ENCODE peak calls at places on chromosomes 13 and 19, in eight cellular contexts. One of them, this sample, is unnamed.

GRCh38 chr19:45153339-45154063 is 7.3 kb downstream of the NKPD1 start:
- DNase-seq in heart right ventricle: peak; percentile 40
- DNase-seq in stimulated activated CD4-positive, alpha-beta T cell treated with anti-CD3 and anti-CD28 coated beads, TNF-alpha, amount 100 ng/mL, for 48 hours: no peak
- DNase-seq in NCI-H2081 treated with DMSO at 0.1 percent for 48 hours: no peak
- DNase-seq in activated CD4-positive, alpha-beta T cell treated with anti-CD3 and anti-CD28 coated beads for 48 hours: peak; percentile 54
- DNase-seq in sciatic nerve: no peak
- DNase-seq in tibial artery: no peak
- DNase-seq in NCI-H446 treated with DMSO at 0.1 percent for 48 hours: no peak
- DNase-seq in this sample: no peak

GRCh38 chr13:28843594-28843993 is 23.5 kb downstream of the MTUS2 start:
- DNase-seq in heart right ventricle: no peak
- DNase-seq in NCI-H446 treated with DMSO at 0.1 percent for 48 hours: no peak
- DNase-seq in stimulated activated CD4-positive, alpha-beta T cell treated with anti-CD3 and anti-CD28 coated beads, TNF-alpha, amount 100 ng/mL, for 48 hours: no peak
- DNase-seq in activated CD4-positive, alpha-beta T cell treated with anti-CD3 and anti-CD28 coated beads for 48 hours: no peak
- DNase-seq in NCI-H2081 treated with DMSO at 0.1 percent for 48 hours: no peak
- DNase-seq in sciatic nerve: no peak
- DNase-seq in tibial artery: no peak
- DNase-seq in this sample: no peak

GRCh38 chr13:50731400-50731799 is 112.1 kb downstream of the DLEU7 start:
- DNase-seq in NCI-H446 treated with DMSO at 0.1 percent for 48 hours: peak; percentile 16
- DNase-seq in tibial artery: no peak
- DNase-seq in activated CD4-positive, alpha-beta T cell treated with anti-CD3 and anti-CD28 coated beads for 48 hours: no peak
- DNase-seq in NCI-H2081 treated with DMSO at 0.1 percent for 48 hours: no peak
- DNase-seq in sciatic nerve: no peak
- DNase-seq in heart right ventricle: no peak
- DNase-seq in stimulated activated CD4-positive, alpha-beta T cell treated with anti-CD3 and anti-CD28 coated beads, TNF-alpha, amount 100 ng/mL, for 48 hours: no peak
- DNase-seq in this sample: no peak

GRCh38 chr19:57633832-57634131 is 814 bp downstream of the ZNF211 start:
- DNase-seq in sciatic nerve: no peak
- DNase-seq in NCI-H446 treated with DMSO at 0.1 percent for 48 hours: no peak
- DNase-seq in stimulated activated CD4-positive, alpha-beta T cell treated with anti-CD3 and anti-CD28 coated beads, TNF-alpha, amount 100 ng/mL, for 48 hours: no peak
- DNase-seq in activated CD4-positive, alpha-beta T cell treated with anti-CD3 and anti-CD28 coated beads for 48 hours: no peak
- DNase-seq in tibial artery: no peak
- DNase-seq in NCI-H2081 treated with DMSO at 0.1 percent for 48 hours: no peak
- DNase-seq in heart right ventricle: no peak
- DNase-seq in this sample: no peak

GRCh38 chr13:20943519-20944012 is 41.0 kb upstream of the XPO4 start:
- DNase-seq in NCI-H2081 treated with DMSO at 0.1 percent for 48 hours: peak; percentile 3
- DNase-seq in tibial artery: peak; percentile 94
- DNase-seq in stimulated activated CD4-positive, alpha-beta T cell treated with anti-CD3 and anti-CD28 coated beads, TNF-alpha, amount 100 ng/mL, for 48 hours: peak; percentile 32
- DNase-seq in activated CD4-positive, alpha-beta T cell treated with anti-CD3 and anti-CD28 coated beads for 48 hours: peak; percentile 78
- DNase-seq in heart right ventricle: peak; percentile 84
- DNase-seq in sciatic nerve: peak; percentile 92
- DNase-seq in NCI-H446 treated with DMSO at 0.1 percent for 48 hours: peak; percentile 68
- DNase-seq in this sample: peak; percentile 90

GRCh38 chr19:7862413-7862951 is 11.7 kb downstream of the PRR36 start:
- DNase-seq in tibial artery: no peak
- DNase-seq in heart right ventricle: peak; percentile 63
- DNase-seq in activated CD4-positive, alpha-beta T cell treated with anti-CD3 and anti-CD28 coated beads for 48 hours: peak; percentile 80
- DNase-seq in NCI-H446 treated with DMSO at 0.1 percent for 48 hours: no peak
- DNase-seq in NCI-H2081 treated with DMSO at 0.1 percent for 48 hours: no peak
- DNase-seq in sciatic nerve: peak; percentile 77
- DNase-seq in stimulated activated CD4-positive, alpha-beta T cell treated with anti-CD3 and anti-CD28 coated beads, TNF-alpha, amount 100 ng/mL, for 48 hours: peak; percentile 50
- DNase-seq in this sample: no peak

GRCh38 chr13:98910501-98910951 is 67.3 kb downstream of the DOCK9 start:
- DNase-seq in NCI-H2081 treated with DMSO at 0.1 percent for 48 hours: no peak
- DNase-seq in sciatic nerve: no peak
- DNase-seq in tibial artery: peak; percentile 24
- DNase-seq in activated CD4-positive, alpha-beta T cell treated with anti-CD3 and anti-CD28 coated beads for 48 hours: peak; percentile 49
- DNase-seq in heart right ventricle: no peak
- DNase-seq in NCI-H446 treated with DMSO at 0.1 percent for 48 hours: no peak
- DNase-seq in stimulated activated CD4-positive, alpha-beta T cell treated with anti-CD3 and anti-CD28 coated beads, TNF-alpha, amount 100 ng/mL, for 48 hours: no peak
- DNase-seq in this sample: no peak

GRCh38 chr19:2044709-2045500 is 6.1 kb downstream of the MKNK2 start:
- DNase-seq in activated CD4-positive, alpha-beta T cell treated with anti-CD3 and anti-CD28 coated beads for 48 hours: no peak
- DNase-seq in tibial artery: no peak
- DNase-seq in stimulated activated CD4-positive, alpha-beta T cell treated with anti-CD3 and anti-CD28 coated beads, TNF-alpha, amount 100 ng/mL, for 48 hours: no peak
- DNase-seq in heart right ventricle: no peak
- DNase-seq in NCI-H2081 treated with DMSO at 0.1 percent for 48 hours: no peak
- DNase-seq in NCI-H446 treated with DMSO at 0.1 percent for 48 hours: no peak
- DNase-seq in sciatic nerve: no peak
- DNase-seq in this sample: no peak

GRCh38 chr13:77139311-77139710 is 112.4 kb upstream of the FBXL3 start:
- DNase-seq in NCI-H446 treated with DMSO at 0.1 percent for 48 hours: no peak
- DNase-seq in heart right ventricle: no peak
- DNase-seq in NCI-H2081 treated with DMSO at 0.1 percent for 48 hours: no peak
- DNase-seq in activated CD4-positive, alpha-beta T cell treated with anti-CD3 and anti-CD28 coated beads for 48 hours: no peak
- DNase-seq in tibial artery: no peak
- DNase-seq in stimulated activated CD4-positive, alpha-beta T cell treated with anti-CD3 and anti-CD28 coated beads, TNF-alpha, amount 100 ng/mL, for 48 hours: no peak
- DNase-seq in sciatic nerve: no peak
- DNase-seq in this sample: no peak

GRCh38 chr13:24671367-24672117 is 8.7 kb upstream of the ATP12A start:
- DNase-seq in activated CD4-positive, alpha-beta T cell treated with anti-CD3 and anti-CD28 coated beads for 48 hours: no peak
- DNase-seq in NCI-H446 treated with DMSO at 0.1 percent for 48 hours: no peak
- DNase-seq in heart right ventricle: no peak
- DNase-seq in tibial artery: peak; percentile 72
- DNase-seq in stimulated activated CD4-positive, alpha-beta T cell treated with anti-CD3 and anti-CD28 coated beads, TNF-alpha, amount 100 ng/mL, for 48 hours: no peak
- DNase-seq in NCI-H2081 treated with DMSO at 0.1 percent for 48 hours: no peak
- DNase-seq in sciatic nerve: no peak
- DNase-seq in this sample: no peak

GRCh38 chr13:26965976-26966375 is 205.4 kb upstream of the GPR12 start:
- DNase-seq in NCI-H446 treated with DMSO at 0.1 percent for 48 hours: peak; percentile 77
- DNase-seq in sciatic nerve: peak; percentile 63
- DNase-seq in activated CD4-positive, alpha-beta T cell treated with anti-CD3 and anti-CD28 coated beads for 48 hours: no peak
- DNase-seq in NCI-H2081 treated with DMSO at 0.1 percent for 48 hours: no peak
- DNase-seq in heart right ventricle: peak; percentile 71
- DNase-seq in stimulated activated CD4-positive, alpha-beta T cell treated with anti-CD3 and anti-CD28 coated beads, TNF-alpha, amount 100 ng/mL, for 48 hours: no peak
- DNase-seq in tibial artery: no peak
- DNase-seq in this sample: no peak

GRCh38 chr19:12611361-12611699 is 610 bp downstream of the ZNF791 start:
- DNase-seq in sciatic nerve: peak; percentile 83
- DNase-seq in heart right ventricle: peak; percentile 61
- DNase-seq in stimulated activated CD4-positive, alpha-beta T cell treated with anti-CD3 and anti-CD28 coated beads, TNF-alpha, amount 100 ng/mL, for 48 hours: no peak
- DNase-seq in NCI-H2081 treated with DMSO at 0.1 percent for 48 hours: peak; percentile 1
- DNase-seq in tibial artery: peak; percentile 77
- DNase-seq in NCI-H446 treated with DMSO at 0.1 percent for 48 hours: peak; percentile 45
- DNase-seq in activated CD4-positive, alpha-beta T cell treated with anti-CD3 and anti-CD28 coated beads for 48 hours: no peak
- DNase-seq in this sample: peak; percentile 79

GRCh38 chr13:107835339-107836018 is 379.9 kb downstream of the LIG4 start:
- DNase-seq in activated CD4-positive, alpha-beta T cell treated with anti-CD3 and anti-CD28 coated beads for 48 hours: no peak
- DNase-seq in NCI-H2081 treated with DMSO at 0.1 percent for 48 hours: no peak
- DNase-seq in tibial artery: no peak
- DNase-seq in heart right ventricle: no peak
- DNase-seq in sciatic nerve: no peak
- DNase-seq in stimulated activated CD4-positive, alpha-beta T cell treated with anti-CD3 and anti-CD28 coated beads, TNF-alpha, amount 100 ng/mL, for 48 hours: no peak
- DNase-seq in NCI-H446 treated with DMSO at 0.1 percent for 48 hours: no peak
- DNase-seq in this sample: no peak

GRCh38 chr13:97282705-97283104 is 60.6 kb downstream of the MBNL2 start:
- DNase-seq in NCI-H446 treated with DMSO at 0.1 percent for 48 hours: no peak
- DNase-seq in sciatic nerve: no peak
- DNase-seq in activated CD4-positive, alpha-beta T cell treated with anti-CD3 and anti-CD28 coated beads for 48 hours: no peak
- DNase-seq in heart right ventricle: no peak
- DNase-seq in NCI-H2081 treated with DMSO at 0.1 percent for 48 hours: no peak
- DNase-seq in tibial artery: no peak
- DNase-seq in stimulated activated CD4-positive, alpha-beta T cell treated with anti-CD3 and anti-CD28 coated beads, TNF-alpha, amount 100 ng/mL, for 48 hours: no peak
- DNase-seq in this sample: no peak

GRCh38 chr13:36839281-36839680 is 20.3 kb downstream of the RFXAP start:
- DNase-seq in sciatic nerve: no peak
- DNase-seq in NCI-H2081 treated with DMSO at 0.1 percent for 48 hours: no peak
- DNase-seq in activated CD4-positive, alpha-beta T cell treated with anti-CD3 and anti-CD28 coated beads for 48 hours: no peak
- DNase-seq in NCI-H446 treated with DMSO at 0.1 percent for 48 hours: no peak
- DNase-seq in heart right ventricle: no peak
- DNase-seq in tibial artery: no peak
- DNase-seq in stimulated activated CD4-positive, alpha-beta T cell treated with anti-CD3 and anti-CD28 coated beads, TNF-alpha, amount 100 ng/mL, for 48 hours: no peak
- DNase-seq in this sample: no peak

GRCh38 chr13:93786846-93787245 is 560.2 kb downstream of the GPC6 start:
- DNase-seq in NCI-H446 treated with DMSO at 0.1 percent for 48 hours: no peak
- DNase-seq in stimulated activated CD4-positive, alpha-beta T cell treated with anti-CD3 and anti-CD28 coated beads, TNF-alpha, amount 100 ng/mL, for 48 hours: no peak
- DNase-seq in heart right ventricle: no peak
- DNase-seq in sciatic nerve: no peak
- DNase-seq in NCI-H2081 treated with DMSO at 0.1 percent for 48 hours: peak; percentile 38
- DNase-seq in tibial artery: no peak
- DNase-seq in activated CD4-positive, alpha-beta T cell treated with anti-CD3 and anti-CD28 coated beads for 48 hours: no peak
- DNase-seq in this sample: no peak

GRCh38 chr13:110560606-110561334 is 752 bp downstream of the RAB20 start:
- DNase-seq in NCI-H2081 treated with DMSO at 0.1 percent for 48 hours: no peak
- DNase-seq in sciatic nerve: no peak
- DNase-seq in NCI-H446 treated with DMSO at 0.1 percent for 48 hours: no peak
- DNase-seq in activated CD4-positive, alpha-beta T cell treated with anti-CD3 and anti-CD28 coated beads for 48 hours: no peak
- DNase-seq in tibial artery: no peak
- DNase-seq in stimulated activated CD4-positive, alpha-beta T cell treated with anti-CD3 and anti-CD28 coated beads, TNF-alpha, amount 100 ng/mL, for 48 hours: no peak
- DNase-seq in heart right ventricle: peak; percentile 37
- DNase-seq in this sample: no peak

GRCh38 chr19:10353793-10354391 is 14.5 kb upstream of the ICAM3 start:
- DNase-seq in stimulated activated CD4-positive, alpha-beta T cell treated with anti-CD3 and anti-CD28 coated beads, TNF-alpha, amount 100 ng/mL, for 48 hours: peak; percentile 35
- DNase-seq in NCI-H446 treated with DMSO at 0.1 percent for 48 hours: no peak
- DNase-seq in activated CD4-positive, alpha-beta T cell treated with anti-CD3 and anti-CD28 coated beads for 48 hours: peak; percentile 85
- DNase-seq in sciatic nerve: peak; percentile 92
- DNase-seq in NCI-H2081 treated with DMSO at 0.1 percent for 48 hours: no peak
- DNase-seq in tibial artery: no peak
- DNase-seq in heart right ventricle: peak; percentile 86
- DNase-seq in this sample: no peak

GRCh38 chr13:111577956-111578595 is 257.6 kb downstream of the TEX29 start:
- DNase-seq in NCI-H446 treated with DMSO at 0.1 percent for 48 hours: no peak
- DNase-seq in sciatic nerve: no peak
- DNase-seq in heart right ventricle: no peak
- DNase-seq in activated CD4-positive, alpha-beta T cell treated with anti-CD3 and anti-CD28 coated beads for 48 hours: no peak
- DNase-seq in NCI-H2081 treated with DMSO at 0.1 percent for 48 hours: no peak
- DNase-seq in tibial artery: no peak
- DNase-seq in stimulated activated CD4-positive, alpha-beta T cell treated with anti-CD3 and anti-CD28 coated beads, TNF-alpha, amount 100 ng/mL, for 48 hours: no peak
- DNase-seq in this sample: peak; percentile 61

GRCh38 chr13:28819046-28819747 is 942 bp upstream of the MTUS2 start:
- DNase-seq in heart right ventricle: no peak
- DNase-seq in NCI-H446 treated with DMSO at 0.1 percent for 48 hours: no peak
- DNase-seq in activated CD4-positive, alpha-beta T cell treated with anti-CD3 and anti-CD28 coated beads for 48 hours: no peak
- DNase-seq in sciatic nerve: no peak
- DNase-seq in NCI-H2081 treated with DMSO at 0.1 percent for 48 hours: no peak
- DNase-seq in stimulated activated CD4-positive, alpha-beta T cell treated with anti-CD3 and anti-CD28 coated beads, TNF-alpha, amount 100 ng/mL, for 48 hours: no peak
- DNase-seq in tibial artery: no peak
- DNase-seq in this sample: no peak

GRCh38 chr13:34085199-34085598 is 267.2 kb downstream of the RFC3 start:
- DNase-seq in tibial artery: no peak
- DNase-seq in stimulated activated CD4-positive, alpha-beta T cell treated with anti-CD3 and anti-CD28 coated beads, TNF-alpha, amount 100 ng/mL, for 48 hours: no peak
- DNase-seq in activated CD4-positive, alpha-beta T cell treated with anti-CD3 and anti-CD28 coated beads for 48 hours: no peak
- DNase-seq in NCI-H2081 treated with DMSO at 0.1 percent for 48 hours: no peak
- DNase-seq in NCI-H446 treated with DMSO at 0.1 percent for 48 hours: no peak
- DNase-seq in sciatic nerve: no peak
- DNase-seq in heart right ventricle: no peak
- DNase-seq in this sample: no peak

GRCh38 chr13:112053167-112053743 is 13.7 kb upstream of the SOX1 start:
- DNase-seq in NCI-H2081 treated with DMSO at 0.1 percent for 48 hours: no peak
- DNase-seq in activated CD4-positive, alpha-beta T cell treated with anti-CD3 and anti-CD28 coated beads for 48 hours: no peak
- DNase-seq in stimulated activated CD4-positive, alpha-beta T cell treated with anti-CD3 and anti-CD28 coated beads, TNF-alpha, amount 100 ng/mL, for 48 hours: no peak
- DNase-seq in NCI-H446 treated with DMSO at 0.1 percent for 48 hours: no peak
- DNase-seq in heart right ventricle: no peak
- DNase-seq in sciatic nerve: no peak
- DNase-seq in tibial artery: no peak
- DNase-seq in this sample: peak; percentile 46

GRCh38 chr19:14155371-14155770 is 19.0 kb upstream of the ASF1B start:
- DNase-seq in NCI-H2081 treated with DMSO at 0.1 percent for 48 hours: no peak
- DNase-seq in activated CD4-positive, alpha-beta T cell treated with anti-CD3 and anti-CD28 coated beads for 48 hours: no peak
- DNase-seq in heart right ventricle: no peak
- DNase-seq in tibial artery: no peak
- DNase-seq in stimulated activated CD4-positive, alpha-beta T cell treated with anti-CD3 and anti-CD28 coated beads, TNF-alpha, amount 100 ng/mL, for 48 hours: no peak
- DNase-seq in sciatic nerve: no peak
- DNase-seq in NCI-H446 treated with DMSO at 0.1 percent for 48 hours: no peak
- DNase-seq in this sample: no peak

GRCh38 chr13:96822900-96823299 is 171.4 kb downstream of the OXGR1 start:
- DNase-seq in heart right ventricle: no peak
- DNase-seq in NCI-H446 treated with DMSO at 0.1 percent for 48 hours: no peak
- DNase-seq in sciatic nerve: no peak
- DNase-seq in activated CD4-positive, alpha-beta T cell treated with anti-CD3 and anti-CD28 coated beads for 48 hours: no peak
- DNase-seq in stimulated activated CD4-positive, alpha-beta T cell treated with anti-CD3 and anti-CD28 coated beads, TNF-alpha, amount 100 ng/mL, for 48 hours: no peak
- DNase-seq in tibial artery: peak; percentile 40
- DNase-seq in NCI-H2081 treated with DMSO at 0.1 percent for 48 hours: no peak
- DNase-seq in this sample: no peak

GRCh38 chr13:27012482-27013197 is 159.0 kb downstream of the USP12 start:
- DNase-seq in NCI-H446 treated with DMSO at 0.1 percent for 48 hours: no peak
- DNase-seq in NCI-H2081 treated with DMSO at 0.1 percent for 48 hours: no peak
- DNase-seq in tibial artery: no peak
- DNase-seq in sciatic nerve: no peak
- DNase-seq in heart right ventricle: no peak
- DNase-seq in activated CD4-positive, alpha-beta T cell treated with anti-CD3 and anti-CD28 coated beads for 48 hours: no peak
- DNase-seq in stimulated activated CD4-positive, alpha-beta T cell treated with anti-CD3 and anti-CD28 coated beads, TNF-alpha, amount 100 ng/mL, for 48 hours: no peak
- DNase-seq in this sample: no peak

GRCh38 chr19:49718511-49718910 is 27.6 kb downstream of the CPT1C start:
- DNase-seq in heart right ventricle: no peak
- DNase-seq in tibial artery: no peak
- DNase-seq in activated CD4-positive, alpha-beta T cell treated with anti-CD3 and anti-CD28 coated beads for 48 hours: no peak
- DNase-seq in sciatic nerve: no peak
- DNase-seq in stimulated activated CD4-positive, alpha-beta T cell treated with anti-CD3 and anti-CD28 coated beads, TNF-alpha, amount 100 ng/mL, for 48 hours: no peak
- DNase-seq in NCI-H446 treated with DMSO at 0.1 percent for 48 hours: no peak
- DNase-seq in NCI-H2081 treated with DMSO at 0.1 percent for 48 hours: no peak
- DNase-seq in this sample: no peak

GRCh38 chr19:11378319-11379189 is 4.1 kb downstream of the SWSAP1 start:
- DNase-seq in NCI-H2081 treated with DMSO at 0.1 percent for 48 hours: no peak
- DNase-seq in sciatic nerve: no peak
- DNase-seq in NCI-H446 treated with DMSO at 0.1 percent for 48 hours: no peak
- DNase-seq in heart right ventricle: peak; percentile 56
- DNase-seq in tibial artery: no peak
- DNase-seq in activated CD4-positive, alpha-beta T cell treated with anti-CD3 and anti-CD28 coated beads for 48 hours: peak; percentile 36
- DNase-seq in stimulated activated CD4-positive, alpha-beta T cell treated with anti-CD3 and anti-CD28 coated beads, TNF-alpha, amount 100 ng/mL, for 48 hours: no peak
- DNase-seq in this sample: no peak